ENCODE peak calls at places on chromosomes 13 and 19, in five cellular contexts. One of them, this sample, is unnamed.

GRCh38 chr19:22784051-22784450 is at the start of gene ZNF99:
- DNase-seq in NB4: no peak
- DNase-seq in HepG2: no peak
- DNase-seq in kidney: peak; percentile 79
- DNase-seq in lower lobe of right lung: no peak
- DNase-seq in this sample: no peak

GRCh38 chr19:10672529-10673150 is 18.5 kb downstream of the ILF3 start:
- DNase-seq in NB4: peak; percentile 76
- DNase-seq in HepG2: no peak
- DNase-seq in kidney: no peak
- DNase-seq in lower lobe of right lung: peak; percentile 49
- DNase-seq in this sample: no peak

GRCh38 chr19:37519890-37520289 is 13.2 kb downstream of the ZNF793 start:
- DNase-seq in NB4: peak; percentile 32
- DNase-seq in HepG2: no peak
- DNase-seq in kidney: no peak
- DNase-seq in lower lobe of right lung: no peak
- DNase-seq in this sample: peak; percentile 54

GRCh38 chr13:103615778-103616177 is 549.6 kb upstream of the SLC10A2 start:
- DNase-seq in NB4: no peak
- DNase-seq in HepG2: no peak
- DNase-seq in kidney: no peak
- DNase-seq in lower lobe of right lung: no peak
- DNase-seq in this sample: no peak

GRCh38 chr13:76812206-76812882 is 73.9 kb downstream of the KCTD12 start:
- DNase-seq in NB4: no peak
- DNase-seq in HepG2: no peak
- DNase-seq in kidney: no peak
- DNase-seq in lower lobe of right lung: no peak
- DNase-seq in this sample: no peak

GRCh38 chr13:102598061-102598460 is 1.3 kb downstream of the TPP2 start:
- DNase-seq in NB4: no peak
- DNase-seq in HepG2: no peak
- DNase-seq in kidney: no peak
- DNase-seq in lower lobe of right lung: no peak
- DNase-seq in this sample: no peak

GRCh38 chr13:44930907-44931676 is 58.2 kb downstream of the NUFIP1 start:
- DNase-seq in NB4: peak; percentile 25
- DNase-seq in HepG2: no peak
- DNase-seq in kidney: no peak
- DNase-seq in lower lobe of right lung: no peak
- DNase-seq in this sample: no peak

GRCh38 chr19:5572556-5573286 is 5.0 kb upstream of the TINCR start:
- DNase-seq in NB4: no peak
- DNase-seq in HepG2: no peak
- DNase-seq in kidney: no peak
- DNase-seq in lower lobe of right lung: no peak
- DNase-seq in this sample: no peak

GRCh38 chr19:15398501-15399233 is 19.1 kb upstream of the AKAP8 start:
- DNase-seq in NB4: no peak
- DNase-seq in HepG2: no peak
- DNase-seq in kidney: no peak
- DNase-seq in lower lobe of right lung: no peak
- DNase-seq in this sample: no peak
- TF ChIP-seq CTCF in NB4: no peak
- TF ChIP-seq CTCF in HepG2: no peak
- TF ChIP-seq CTCF in kidney: no peak
- TF ChIP-seq CTCF in lower lobe of right lung: no peak
- TF ChIP-seq CTCF in this sample: no peak

DNA sequence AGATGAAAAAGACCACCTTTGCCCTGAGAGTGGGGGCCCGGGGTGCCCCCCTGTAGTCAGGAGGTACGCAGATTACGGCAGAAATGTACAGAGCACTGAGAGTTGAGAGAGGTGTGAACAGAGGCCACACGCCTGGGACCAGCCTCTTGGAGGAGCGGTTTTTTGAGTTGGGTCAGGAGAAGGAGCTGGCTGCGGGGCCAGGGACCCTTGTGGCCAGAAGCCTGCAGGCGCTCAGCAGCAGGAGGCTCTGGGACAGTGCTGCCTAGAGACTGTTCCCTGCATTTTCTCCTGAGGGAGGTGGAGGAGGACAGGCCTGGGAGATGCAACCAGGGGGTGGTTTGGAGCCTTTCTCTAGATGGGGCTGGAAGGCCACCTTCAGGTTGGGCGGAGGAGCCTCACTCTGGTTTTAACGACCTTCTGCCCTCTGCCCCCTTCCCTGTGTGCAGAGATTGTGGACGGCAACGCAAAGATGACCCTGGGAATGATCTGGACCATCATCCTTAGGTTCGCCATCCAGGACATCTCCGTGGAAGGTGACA is 39.7 kb downstream of the CAPN12 start:
- DNase-seq in NB4: no peak
- DNase-seq in HepG2: no peak
- DNase-seq in kidney: no peak
- DNase-seq in lower lobe of right lung: no peak
- DNase-seq in this sample: no peak
- TF ChIP-seq CTCF in NB4: no peak
- TF ChIP-seq CTCF in HepG2: no peak
- TF ChIP-seq CTCF in kidney: no peak
- TF ChIP-seq CTCF in lower lobe of right lung: no peak
- TF ChIP-seq CTCF in this sample: no peak

DNA sequence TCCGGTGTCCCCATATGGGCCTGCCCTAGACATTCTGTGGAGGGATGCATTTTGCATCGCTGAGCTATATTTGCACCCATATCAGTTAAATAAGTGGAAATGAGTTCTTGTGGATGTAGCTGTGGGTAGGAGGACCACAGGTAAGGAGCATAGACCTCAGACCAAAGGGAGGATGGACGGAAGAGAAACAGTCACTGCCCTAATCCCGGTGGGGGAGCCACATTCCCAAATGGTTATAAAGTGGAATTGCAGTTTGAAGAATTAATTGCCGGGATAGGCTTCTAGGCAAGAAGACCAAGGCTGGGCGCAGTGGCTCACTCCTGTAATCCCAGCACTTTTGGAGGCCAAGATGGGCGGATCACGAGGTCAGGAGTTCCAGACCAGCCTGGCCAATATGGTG is 1.8 kb downstream of the SDHAF1 start:
- DNase-seq in NB4: no peak
- DNase-seq in HepG2: no peak
- DNase-seq in kidney: no peak
- DNase-seq in lower lobe of right lung: no peak
- DNase-seq in this sample: no peak
- TF ChIP-seq CTCF in NB4: no peak
- TF ChIP-seq CTCF in HepG2: no peak
- TF ChIP-seq CTCF in kidney: no peak
- TF ChIP-seq CTCF in lower lobe of right lung: no peak
- TF ChIP-seq CTCF in this sample: no peak

DNA sequence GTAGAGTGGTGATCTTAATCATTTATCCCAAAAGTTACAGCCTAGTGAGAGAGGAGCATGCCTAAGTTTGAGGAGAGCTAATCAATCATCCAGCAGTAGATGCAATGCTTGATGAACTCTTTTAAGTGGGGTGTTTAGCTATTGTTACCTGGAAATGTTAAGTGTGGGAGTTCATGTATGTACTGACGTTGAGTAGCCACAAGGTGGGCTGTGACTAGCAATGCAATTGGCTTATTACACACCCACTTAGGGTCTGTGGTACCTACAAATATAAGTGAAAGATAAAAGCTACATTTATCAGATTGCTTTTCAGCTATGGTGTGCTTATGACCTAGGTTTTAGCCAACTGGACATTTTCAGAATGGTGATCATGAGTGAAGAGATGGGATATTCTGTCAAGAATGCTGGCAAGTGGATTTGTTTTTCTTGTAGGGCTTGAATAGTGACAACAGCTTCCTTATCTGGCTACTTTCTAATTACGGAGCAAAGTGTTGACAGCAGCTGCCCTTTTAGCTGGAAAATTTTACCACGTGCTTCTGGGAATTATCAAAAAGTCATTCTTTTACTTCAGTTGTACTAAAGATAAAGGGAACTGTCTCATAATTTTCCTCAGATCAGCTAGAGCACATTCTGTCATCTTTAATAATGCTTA is 170.6 kb downstream of the POSTN start:
- DNase-seq in NB4: no peak
- DNase-seq in HepG2: no peak
- DNase-seq in kidney: no peak
- DNase-seq in lower lobe of right lung: no peak
- DNase-seq in this sample: no peak
- TF ChIP-seq CTCF in NB4: no peak
- TF ChIP-seq CTCF in HepG2: no peak
- TF ChIP-seq CTCF in kidney: no peak
- TF ChIP-seq CTCF in lower lobe of right lung: no peak
- TF ChIP-seq CTCF in this sample: peak; percentile 11

GRCh38 chr13:29707876-29708543 is 112.5 kb upstream of the SLC7A1 start:
- DNase-seq in NB4: peak; percentile 82
- DNase-seq in HepG2: peak; percentile 44
- DNase-seq in kidney: no peak
- DNase-seq in lower lobe of right lung: no peak
- DNase-seq in this sample: no peak

GRCh38 chr13:29718694-29719093 is 123.2 kb upstream of the SLC7A1 start:
- DNase-seq in NB4: no peak
- DNase-seq in HepG2: no peak
- DNase-seq in kidney: no peak
- DNase-seq in lower lobe of right lung: no peak
- DNase-seq in this sample: no peak

GRCh38 chr13:29716493-29716892 is 121.0 kb upstream of the SLC7A1 start:
- DNase-seq in NB4: no peak
- DNase-seq in HepG2: no peak
- DNase-seq in kidney: no peak
- DNase-seq in lower lobe of right lung: no peak
- DNase-seq in this sample: no peak

DNA sequence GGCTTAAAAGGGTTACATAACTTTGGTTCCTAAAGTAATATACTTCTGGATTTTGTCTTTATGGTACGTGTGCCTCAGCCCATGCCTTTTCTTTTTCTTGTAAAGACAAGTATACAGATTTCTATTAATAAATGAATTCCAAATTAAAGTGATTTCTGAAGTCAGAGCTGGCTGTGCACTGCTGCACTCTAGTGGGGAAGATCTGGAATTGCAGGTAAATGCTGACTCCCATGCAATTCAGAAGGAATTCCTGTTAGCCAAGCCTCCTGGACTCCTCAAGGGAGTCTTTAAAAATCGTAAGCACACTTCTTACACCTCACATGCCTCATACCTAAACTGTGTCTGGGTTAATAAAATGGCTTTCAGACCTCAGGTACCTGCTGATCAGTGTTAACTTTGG is 118.4 kb upstream of the SLC7A1 start:
- DNase-seq in NB4: peak; percentile 43
- DNase-seq in HepG2: no peak
- DNase-seq in kidney: no peak
- DNase-seq in lower lobe of right lung: no peak
- DNase-seq in this sample: no peak
- TF ChIP-seq CTCF in NB4: peak; percentile 92
- TF ChIP-seq CTCF in HepG2: peak; percentile 57
- TF ChIP-seq CTCF in kidney: no peak
- TF ChIP-seq CTCF in lower lobe of right lung: peak; percentile 40
- TF ChIP-seq CTCF in this sample: peak; percentile 56

This sample was measured in osteocyte.